ENCODE peak calls at places on chromosomes 12 and 14, in five cellular contexts. V, S, I, P and H are unnamed samples. For H3K4me1, the result is how much of the 10 kb centered on the place peaks cover.

GRCh38 chr14:101153691-101154090 is 250.2 kb upstream of the RTL1 start:
- DNase-seq in V (no peak), S (no peak), I (no peak), P (no peak), H (no peak)

GRCh38 chr14:98408713-98409112 is 863.3 kb downstream of the BCL11B start:
- DNase-seq in V (no peak), S (no peak), I (no peak), P (no peak), H (no peak)

GRCh38 chr12:89906824-89907223 is 198.2 kb upstream of the ATP2B1 start:
- DNase-seq in V (no peak), S (no peak), I (no peak), P (no peak), H (no peak)

GRCh38 chr12:2052861-2053674 is at the start of gene CACNA1C:
- DNase-seq in V (no peak), S (no peak), I (peak), P (peak), H (peak)

GRCh38 chr14:57086271-57087162 is 182.2 kb downstream of the EXOC5 start:
- DNase-seq in V (no peak), S (no peak), I (no peak), P (no peak), H (no peak)

GRCh38 chr12:113940357-113940756 is 25.8 kb downstream of the RBM19 start:
- DNase-seq in V (no peak), S (no peak), I (no peak), P (no peak), H (no peak)

GRCh38 chr14:30295980-30296379 is 263.0 kb upstream of the G2E3 start:
- DNase-seq in V (no peak), S (no peak), I (no peak), P (no peak), H (no peak)

GRCh38 chr12:12467701-12468218 is 94.9 kb downstream of the DUSP16 start:
- DNase-seq in V (peak), S (no peak), I (no peak), P (peak), H (peak)

GRCh38 chr14:104317500-104317805 is 179.1 kb downstream of the KIF26A start:
- DNase-seq in V (peak), S (no peak), I (no peak), P (no peak), H (peak)

GRCh38 chr12:8844665-8845064 is 22.2 kb downstream of the A2ML1 start:
- DNase-seq in V (no peak), S (no peak), I (no peak), P (no peak), H (no peak)

GRCh38 chr14:89589400-89590128 is 172.5 kb upstream of the FOXN3 start:
- DNase-seq in V (no peak), S (no peak), I (no peak), P (no peak), H (no peak)

GRCh38 chr12:80576641-80577418 is 130.6 kb upstream of the MYF6 start:
- DNase-seq in V (no peak), S (no peak), I (no peak), P (no peak), H (no peak)

GRCh38 chr12:54859502-54859901 is 5.2 kb downstream of the MUCL1 start:
- DNase-seq in V (no peak), S (no peak), I (no peak), P (no peak), H (no peak)

GRCh38 chr14:74459289-74459946 is 33.4 kb upstream of the SYNDIG1L start:
- DNase-seq in V (no peak), S (no peak), I (no peak), P (no peak), H (no peak)

DNA sequence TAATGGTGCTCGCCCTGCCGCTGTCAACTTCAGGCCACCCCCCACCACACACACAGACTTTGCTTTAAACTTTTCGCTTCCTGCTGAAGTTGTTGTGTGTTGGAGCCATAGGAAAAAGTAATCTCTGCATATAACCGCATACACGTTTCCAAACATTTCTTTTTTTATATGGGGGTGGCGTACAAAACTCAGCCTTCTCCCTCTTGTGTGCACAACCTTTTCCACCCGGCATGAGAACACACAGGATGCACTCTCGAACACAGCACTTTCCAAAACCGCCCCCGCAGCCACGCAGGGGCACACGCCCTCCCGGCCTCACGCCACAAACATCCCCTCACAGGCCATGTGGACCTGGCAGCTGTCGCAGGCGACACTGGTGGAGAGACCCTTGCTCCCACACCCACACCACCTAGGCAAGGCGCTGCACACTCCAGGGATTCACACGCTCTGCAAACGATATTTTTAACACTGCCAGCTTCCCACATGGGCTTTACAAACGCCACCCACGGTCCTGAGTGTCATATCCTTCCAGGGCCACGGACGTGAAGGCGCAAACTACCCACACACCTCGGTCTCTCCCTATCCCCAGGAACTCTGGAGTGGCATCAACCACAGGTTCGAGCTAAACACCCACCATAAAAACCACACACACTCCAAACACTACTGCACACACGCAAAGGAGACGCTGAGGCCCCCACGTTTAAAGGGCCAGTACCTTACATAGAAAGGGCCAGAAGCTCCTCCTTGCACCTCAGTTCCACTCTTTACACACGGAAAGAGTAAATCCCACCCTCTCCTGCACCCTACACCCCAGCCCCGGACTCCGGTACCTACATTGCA is 12.3 kb upstream of the ITGB7 start:
- DNase-seq in V (peak), S (no peak), I (no peak), P (no peak), H (no peak)
- H3K4me1 ChIP-seq in V (half or more), S (under half), I (under half), P (half or more), H (under half)

DNA sequence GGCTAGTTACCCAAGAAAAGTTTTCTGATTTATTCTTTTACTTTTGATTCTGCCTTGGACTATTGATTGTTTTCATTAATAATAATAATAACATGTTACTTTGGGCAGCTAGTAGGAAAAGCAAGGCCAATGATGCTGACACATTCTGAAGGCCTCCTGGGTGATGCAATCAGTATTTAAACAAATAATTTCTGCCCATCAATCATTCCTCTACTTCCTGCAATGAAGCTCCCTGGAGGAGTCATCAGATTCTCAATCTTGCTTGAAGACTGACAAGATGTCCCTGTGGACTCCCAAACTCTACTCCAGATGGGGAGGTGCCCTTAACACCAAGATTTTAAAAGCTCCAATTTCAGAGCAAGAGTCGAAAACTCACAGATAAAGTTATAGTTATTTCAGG is at the start of gene SPX:
- DNase-seq in V (no peak), S (no peak), I (no peak), P (no peak), H (no peak)
- H3K4me3 ChIP-seq in V (no peak), S (peak), I (no peak), P (peak), H (peak)

GRCh38 chr12:93107514-93107942 is 178.4 kb upstream of the EEA1 start:
- DNase-seq in V (no peak), S (no peak), I (no peak), P (no peak), H (no peak)

GRCh38 chr12:93106910-93107309 is 177.8 kb upstream of the EEA1 start:
- DNase-seq in V (no peak), S (no peak), I (no peak), P (no peak), H (no peak)

GRCh38 chr12:93107943-93108342 is 178.8 kb upstream of the EEA1 start:
- DNase-seq in V (no peak), S (no peak), I (no peak), P (no peak), H (no peak)

GRCh38 chr12:93109794-93110203 is 180.7 kb upstream of the EEA1 start:
- DNase-seq in V (no peak), S (no peak), I (no peak), P (no peak), H (no peak)

DNA sequence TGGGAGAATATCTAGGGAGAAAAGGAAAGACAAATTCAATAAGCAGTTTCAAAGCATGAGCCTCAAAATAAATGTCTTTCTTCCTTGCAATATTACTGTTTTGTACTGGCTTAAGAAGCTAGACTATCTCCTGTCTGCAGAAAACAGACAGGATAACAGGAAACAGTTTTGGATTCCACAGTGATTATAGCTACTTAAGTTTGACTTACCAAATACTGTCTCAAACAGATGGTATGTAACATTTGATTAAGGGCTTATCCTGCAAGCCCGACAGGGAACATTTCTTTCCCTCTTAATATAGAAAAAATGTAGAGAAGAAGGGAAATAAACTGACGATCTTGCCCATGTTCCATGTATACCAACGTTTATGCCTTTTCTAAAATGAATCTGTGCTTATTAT is 179.9 kb upstream of the EEA1 start:
- DNase-seq in V (no peak), S (no peak), I (no peak), P (no peak), H (no peak)
- H3K4me1 ChIP-seq in V (under half), S (under half), I (under half), P (under half), H (under half)

GRCh38 chr14:96489327-96489726 is 12.9 kb upstream of the PAPOLA start:
- DNase-seq in V (no peak), S (no peak), I (no peak), P (no peak), H (no peak)
- H3K4me3 ChIP-seq in V (no peak), S (no peak), I (no peak), P (no peak), H (no peak)